ENCODE peak calls at places on chromosomes 5 and 9, in eight cellular contexts. One of them, this sample, is unnamed. For H3K9me3, the result is how much of the 10 kb centered on the place peaks cover.

GRCh38 chr5:133241179-133241728 is 189.4 kb downstream of the HSPA4 start:
- DNase-seq in psoas muscle: no peak
- DNase-seq in CD8-positive, alpha-beta memory T cell: no peak
- DNase-seq in HepG2: no peak
- DNase-seq in AG04450: no peak
- DNase-seq in tibial artery: no peak
- DNase-seq in aorta: no peak
- DNase-seq in breast epithelium: no peak
- DNase-seq in this sample: no peak

GRCh38 chr5:132095077-132095744 is 21.6 kb downstream of the CSF2 start:
- DNase-seq in psoas muscle: no peak
- DNase-seq in CD8-positive, alpha-beta memory T cell: peak
- DNase-seq in HepG2: no peak
- DNase-seq in AG04450: no peak
- DNase-seq in tibial artery: no peak
- DNase-seq in aorta: no peak
- DNase-seq in breast epithelium: no peak
- DNase-seq in this sample: no peak

GRCh38 chr5:173970878-173971650 is 17.9 kb upstream of the C5orf47 start:
- DNase-seq in psoas muscle: no peak
- DNase-seq in CD8-positive, alpha-beta memory T cell: no peak
- DNase-seq in HepG2: peak
- DNase-seq in AG04450: no peak
- DNase-seq in tibial artery: no peak
- DNase-seq in aorta: no peak
- DNase-seq in breast epithelium: no peak
- DNase-seq in this sample: no peak

GRCh38 chr5:154627711-154628678 is 127.2 kb upstream of the LARP1 start:
- DNase-seq in psoas muscle: no peak
- DNase-seq in CD8-positive, alpha-beta memory T cell: no peak
- DNase-seq in HepG2: no peak
- DNase-seq in AG04450: no peak
- DNase-seq in tibial artery: no peak
- DNase-seq in aorta: no peak
- DNase-seq in breast epithelium: no peak
- DNase-seq in this sample: no peak

GRCh38 chr9:137949260-137949659 is 71.7 kb downstream of the CACNA1B start:
- DNase-seq in psoas muscle: no peak
- DNase-seq in CD8-positive, alpha-beta memory T cell: no peak
- DNase-seq in HepG2: no peak
- DNase-seq in AG04450: no peak
- DNase-seq in tibial artery: no peak
- DNase-seq in aorta: no peak
- DNase-seq in breast epithelium: no peak
- DNase-seq in this sample: no peak

GRCh38 chr5:94375801-94376200 is 242.6 kb downstream of the KIAA0825 start:
- DNase-seq in psoas muscle: no peak
- DNase-seq in CD8-positive, alpha-beta memory T cell: no peak
- DNase-seq in HepG2: no peak
- DNase-seq in AG04450: no peak
- DNase-seq in tibial artery: no peak
- DNase-seq in aorta: no peak
- DNase-seq in breast epithelium: no peak
- DNase-seq in this sample: no peak

GRCh38 chr5:165304193-165304820 is 1798.9 kb downstream of the MAT2B start:
- DNase-seq in psoas muscle: no peak
- DNase-seq in CD8-positive, alpha-beta memory T cell: no peak
- DNase-seq in HepG2: no peak
- DNase-seq in AG04450: no peak
- DNase-seq in tibial artery: no peak
- DNase-seq in aorta: no peak
- DNase-seq in breast epithelium: no peak
- DNase-seq in this sample: no peak

GRCh38 chr9:87554177-87554940 is 56.7 kb downstream of the DAPK1 start:
- DNase-seq in psoas muscle: no peak
- DNase-seq in CD8-positive, alpha-beta memory T cell: no peak
- DNase-seq in HepG2: no peak
- DNase-seq in AG04450: no peak
- DNase-seq in tibial artery: no peak
- DNase-seq in aorta: no peak
- DNase-seq in breast epithelium: no peak
- DNase-seq in this sample: no peak

GRCh38 chr9:95521699-95522098 is 4.9 kb upstream of the PTCH1 start:
- DNase-seq in psoas muscle: no peak
- DNase-seq in CD8-positive, alpha-beta memory T cell: no peak
- DNase-seq in HepG2: no peak
- DNase-seq in AG04450: no peak
- DNase-seq in tibial artery: no peak
- DNase-seq in aorta: no peak
- DNase-seq in breast epithelium: no peak
- DNase-seq in this sample: no peak

GRCh38 chr5:62562867-62563266 is 15.8 kb upstream of the LRRC70 start:
- DNase-seq in psoas muscle: no peak
- DNase-seq in CD8-positive, alpha-beta memory T cell: no peak
- DNase-seq in HepG2: no peak
- DNase-seq in AG04450: no peak
- DNase-seq in tibial artery: no peak
- DNase-seq in aorta: no peak
- DNase-seq in breast epithelium: no peak
- DNase-seq in this sample: no peak

GRCh38 chr9:71703172-71703872 is 65.0 kb downstream of the CEMIP2 start:
- DNase-seq in psoas muscle: no peak
- DNase-seq in CD8-positive, alpha-beta memory T cell: no peak
- DNase-seq in HepG2: no peak
- DNase-seq in AG04450: no peak
- DNase-seq in tibial artery: peak
- DNase-seq in aorta: no peak
- DNase-seq in breast epithelium: no peak
- DNase-seq in this sample: no peak

GRCh38 chr5:24823625-24824024 is 178.8 kb upstream of the CDH10 start:
- DNase-seq in psoas muscle: no peak
- DNase-seq in CD8-positive, alpha-beta memory T cell: no peak
- DNase-seq in HepG2: no peak
- DNase-seq in AG04450: no peak
- DNase-seq in tibial artery: no peak
- DNase-seq in aorta: no peak
- DNase-seq in breast epithelium: no peak
- DNase-seq in this sample: no peak

GRCh38 chr9:74284596-74284995 is 212.5 kb upstream of the RORB start:
- DNase-seq in psoas muscle: no peak
- DNase-seq in CD8-positive, alpha-beta memory T cell: no peak
- DNase-seq in HepG2: no peak
- DNase-seq in AG04450: no peak
- DNase-seq in tibial artery: no peak
- DNase-seq in aorta: no peak
- DNase-seq in breast epithelium: no peak
- DNase-seq in this sample: no peak

GRCh38 chr5:2752059-2752874 is 790 bp upstream of the IRX2 start:
- DNase-seq in psoas muscle: no peak
- DNase-seq in CD8-positive, alpha-beta memory T cell: no peak
- DNase-seq in HepG2: no peak
- DNase-seq in AG04450: no peak
- DNase-seq in tibial artery: no peak
- DNase-seq in aorta: no peak
- DNase-seq in breast epithelium: peak
- DNase-seq in this sample: no peak

GRCh38 chr9:114112325-114112724 is 13.2 kb upstream of the KIF12 start:
- DNase-seq in psoas muscle: no peak
- DNase-seq in CD8-positive, alpha-beta memory T cell: no peak
- DNase-seq in HepG2: no peak
- DNase-seq in AG04450: no peak
- DNase-seq in tibial artery: no peak
- DNase-seq in aorta: peak
- DNase-seq in breast epithelium: no peak
- DNase-seq in this sample: no peak

GRCh38 chr9:98775831-98776441 is 20.4 kb downstream of the ANKS6 start:
- DNase-seq in psoas muscle: no peak
- DNase-seq in CD8-positive, alpha-beta memory T cell: no peak
- DNase-seq in HepG2: peak
- DNase-seq in AG04450: peak
- DNase-seq in tibial artery: no peak
- DNase-seq in aorta: no peak
- DNase-seq in breast epithelium: no peak
- DNase-seq in this sample: no peak

GRCh38 chr5:180439911-180440769 is 54.0 kb upstream of the CNOT6 start:
- DNase-seq in psoas muscle: no peak
- DNase-seq in CD8-positive, alpha-beta memory T cell: no peak
- DNase-seq in HepG2: no peak
- DNase-seq in AG04450: no peak
- DNase-seq in tibial artery: no peak
- DNase-seq in aorta: no peak
- DNase-seq in breast epithelium: no peak
- DNase-seq in this sample: no peak

GRCh38 chr9:4197548-4197947 is 102.3 kb downstream of the GLIS3 start:
- DNase-seq in psoas muscle: no peak
- DNase-seq in CD8-positive, alpha-beta memory T cell: no peak
- DNase-seq in HepG2: peak
- DNase-seq in AG04450: no peak
- DNase-seq in tibial artery: no peak
- DNase-seq in aorta: peak
- DNase-seq in breast epithelium: no peak
- DNase-seq in this sample: no peak

GRCh38 chr9:4196886-4197285 is 103.0 kb downstream of the GLIS3 start:
- DNase-seq in psoas muscle: no peak
- DNase-seq in CD8-positive, alpha-beta memory T cell: no peak
- DNase-seq in HepG2: no peak
- DNase-seq in AG04450: no peak
- DNase-seq in tibial artery: no peak
- DNase-seq in aorta: no peak
- DNase-seq in breast epithelium: no peak
- DNase-seq in this sample: no peak

GRCh38 chr9:4193391-4193790 is 106.5 kb downstream of the GLIS3 start:
- DNase-seq in psoas muscle: no peak
- DNase-seq in CD8-positive, alpha-beta memory T cell: no peak
- DNase-seq in HepG2: no peak
- DNase-seq in AG04450: no peak
- DNase-seq in tibial artery: no peak
- DNase-seq in aorta: no peak
- DNase-seq in breast epithelium: no peak
- DNase-seq in this sample: no peak

GRCh38 chr9:4195285-4195684 is 104.6 kb downstream of the GLIS3 start:
- DNase-seq in psoas muscle: no peak
- DNase-seq in CD8-positive, alpha-beta memory T cell: no peak
- DNase-seq in HepG2: no peak
- DNase-seq in AG04450: no peak
- DNase-seq in tibial artery: no peak
- DNase-seq in aorta: no peak
- DNase-seq in breast epithelium: no peak
- DNase-seq in this sample: no peak

GRCh38 chr9:4196376-4196775 is 103.5 kb downstream of the GLIS3 start:
- DNase-seq in psoas muscle: no peak
- DNase-seq in CD8-positive, alpha-beta memory T cell: no peak
- DNase-seq in HepG2: no peak
- DNase-seq in AG04450: no peak
- DNase-seq in tibial artery: no peak
- DNase-seq in aorta: no peak
- DNase-seq in breast epithelium: no peak
- DNase-seq in this sample: no peak
- H3K9me3 ChIP-seq in psoas muscle: under half
- H3K9me3 ChIP-seq in CD8-positive, alpha-beta memory T cell: under half
- H3K9me3 ChIP-seq in HepG2: half or more
- H3K9me3 ChIP-seq in AG04450: under half
- H3K9me3 ChIP-seq in tibial artery: under half
- H3K9me3 ChIP-seq in aorta: under half
- H3K9me3 ChIP-seq in breast epithelium: under half
- H3K9me3 ChIP-seq in this sample: under half

GRCh38 chr5:97194366-97194765 is 11.3 kb upstream of the RIOK2 start:
- DNase-seq in psoas muscle: no peak
- DNase-seq in CD8-positive, alpha-beta memory T cell: no peak
- DNase-seq in HepG2: no peak
- DNase-seq in AG04450: no peak
- DNase-seq in tibial artery: no peak
- DNase-seq in aorta: no peak
- DNase-seq in breast epithelium: no peak
- DNase-seq in this sample: no peak
- H3K9me3 ChIP-seq in psoas muscle: under half
- H3K9me3 ChIP-seq in CD8-positive, alpha-beta memory T cell: under half
- H3K9me3 ChIP-seq in HepG2: under half
- H3K9me3 ChIP-seq in AG04450: under half
- H3K9me3 ChIP-seq in tibial artery: under half
- H3K9me3 ChIP-seq in aorta: under half
- H3K9me3 ChIP-seq in breast epithelium: under half
- H3K9me3 ChIP-seq in this sample: under half

GRCh38 chr5:151745071-151745705 is 13.2 kb downstream of the ATOX1 start:
- DNase-seq in psoas muscle: peak
- DNase-seq in CD8-positive, alpha-beta memory T cell: peak
- DNase-seq in HepG2: no peak
- DNase-seq in AG04450: peak
- DNase-seq in tibial artery: peak
- DNase-seq in aorta: peak
- DNase-seq in breast epithelium: no peak
- DNase-seq in this sample: no peak
- H3K9me3 ChIP-seq in psoas muscle: under half
- H3K9me3 ChIP-seq in CD8-positive, alpha-beta memory T cell: under half
- H3K9me3 ChIP-seq in HepG2: under half
- H3K9me3 ChIP-seq in AG04450: under half
- H3K9me3 ChIP-seq in tibial artery: under half
- H3K9me3 ChIP-seq in aorta: under half
- H3K9me3 ChIP-seq in breast epithelium: under half
- H3K9me3 ChIP-seq in this sample: under half

DNA sequence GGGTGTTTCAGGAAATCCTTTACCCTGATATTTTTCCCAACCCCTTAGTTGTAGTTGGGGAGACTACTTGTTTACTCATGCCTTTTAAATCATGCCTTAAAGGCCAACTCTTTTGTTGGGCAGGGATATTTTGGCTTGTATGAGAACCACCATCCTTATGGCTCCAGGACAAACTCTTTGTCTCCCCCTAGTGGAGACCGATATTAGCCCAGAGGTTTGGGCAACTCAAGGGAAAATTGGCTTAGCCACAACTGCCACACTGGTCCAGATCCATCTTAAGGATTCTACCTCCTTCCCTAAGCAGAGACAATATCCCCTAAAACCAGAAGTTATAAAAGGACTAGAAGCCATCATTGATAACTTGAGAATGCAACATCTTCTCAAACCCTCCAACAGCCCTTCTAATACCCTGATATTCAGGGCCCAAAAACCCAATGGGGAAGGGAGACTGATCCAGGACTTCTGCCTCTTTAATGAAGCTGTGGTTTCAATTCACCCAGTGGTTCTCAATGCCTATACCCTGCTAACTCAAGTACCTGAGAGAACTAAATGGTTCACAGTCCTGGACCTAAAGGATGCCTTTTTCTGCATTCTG is 100.9 kb upstream of the HCN1 start:
- DNase-seq in psoas muscle: no peak
- DNase-seq in CD8-positive, alpha-beta memory T cell: no peak
- DNase-seq in HepG2: no peak
- DNase-seq in AG04450: no peak
- DNase-seq in tibial artery: no peak
- DNase-seq in aorta: no peak
- DNase-seq in breast epithelium: no peak
- DNase-seq in this sample: no peak
- H3K9me3 ChIP-seq in psoas muscle: under half
- H3K9me3 ChIP-seq in CD8-positive, alpha-beta memory T cell: under half
- H3K9me3 ChIP-seq in HepG2: half or more
- H3K9me3 ChIP-seq in AG04450: under half
- H3K9me3 ChIP-seq in tibial artery: under half
- H3K9me3 ChIP-seq in aorta: under half
- H3K9me3 ChIP-seq in breast epithelium: under half
- H3K9me3 ChIP-seq in this sample: under half

GRCh38 chr9:111548623-111549022 is 23.6 kb downstream of the ZNF483 start:
- DNase-seq in psoas muscle: no peak
- DNase-seq in CD8-positive, alpha-beta memory T cell: no peak
- DNase-seq in HepG2: no peak
- DNase-seq in AG04450: no peak
- DNase-seq in tibial artery: no peak
- DNase-seq in aorta: no peak
- DNase-seq in breast epithelium: no peak
- DNase-seq in this sample: no peak

GRCh38 chr9:111542497-111543254 is 17.7 kb downstream of the ZNF483 start:
- DNase-seq in psoas muscle: no peak
- DNase-seq in CD8-positive, alpha-beta memory T cell: no peak
- DNase-seq in HepG2: no peak
- DNase-seq in AG04450: no peak
- DNase-seq in tibial artery: no peak
- DNase-seq in aorta: no peak
- DNase-seq in breast epithelium: no peak
- DNase-seq in this sample: no peak
- H3K9me3 ChIP-seq in psoas muscle: half or more
- H3K9me3 ChIP-seq in CD8-positive, alpha-beta memory T cell: half or more
- H3K9me3 ChIP-seq in HepG2: half or more
- H3K9me3 ChIP-seq in AG04450: under half
- H3K9me3 ChIP-seq in tibial artery: half or more
- H3K9me3 ChIP-seq in aorta: under half
- H3K9me3 ChIP-seq in breast epithelium: half or more
- H3K9me3 ChIP-seq in this sample: under half